ENCODE peak calls at places on chromosomes 6 and 20, in seven cellular contexts. H is uterus; F is right lobe of liver; X is CD8-positive, alpha-beta T cell; U is A549; A is SK-N-SH; C is colonic mucosa. N is an unnamed sample. For H3K4me1, the result is how much of the 10 kb centered on the place peaks cover.

GRCh38 chr6:165403006-165403405 is 93.6 kb upstream of the C6orf118 start:
- DNase-seq in F (no peak), U (no peak), X (no peak), H (no peak), A (no peak), C (no peak), N (no peak)

GRCh38 chr6:133040025-133040838 is 200.9 kb upstream of the EYA4 start:
- DNase-seq in F (no peak), C (no peak), A (peak), H (no peak), X (no peak), U (peak), N (no peak)

GRCh38 chr20:33669873-33670640 is 3.3 kb downstream of the ACTL10 start:
- DNase-seq in A (no peak), H (peak), U (no peak), X (no peak), F (no peak), C (no peak), N (no peak)

GRCh38 chr6:21612067-21612745 is 18.7 kb downstream of the SOX4 start:
- DNase-seq in H (no peak), A (peak), F (no peak), U (no peak), C (no peak), X (no peak), N (no peak)

GRCh38 chr20:11814276-11814675 is 103.4 kb upstream of the BTBD3 start:
- DNase-seq in A (no peak), F (no peak), H (no peak), X (no peak), U (no peak), C (no peak), N (no peak)

GRCh38 chr6:112155900-112156299 is 68.5 kb downstream of the FAM229B start:
- DNase-seq in H (no peak), A (no peak), C (no peak), F (no peak), U (no peak), X (no peak), N (no peak)

GRCh38 chr20:63773571-63774347 is 34.2 kb downstream of the SLC2A4RG start:
- DNase-seq in C (no peak), A (no peak), H (no peak), U (no peak), F (no peak), X (no peak), N (no peak)

GRCh38 chr6:40537446-40537845 is 49.7 kb downstream of the LRFN2 start:
- DNase-seq in H (no peak), A (no peak), F (no peak), X (no peak), C (no peak), U (no peak), N (no peak)

GRCh38 chr6:4760773-4761172 is 15.4 kb upstream of the CDYL start:
- DNase-seq in X (no peak), U (no peak), C (no peak), F (no peak), A (no peak), H (no peak), N (no peak)

DNA sequence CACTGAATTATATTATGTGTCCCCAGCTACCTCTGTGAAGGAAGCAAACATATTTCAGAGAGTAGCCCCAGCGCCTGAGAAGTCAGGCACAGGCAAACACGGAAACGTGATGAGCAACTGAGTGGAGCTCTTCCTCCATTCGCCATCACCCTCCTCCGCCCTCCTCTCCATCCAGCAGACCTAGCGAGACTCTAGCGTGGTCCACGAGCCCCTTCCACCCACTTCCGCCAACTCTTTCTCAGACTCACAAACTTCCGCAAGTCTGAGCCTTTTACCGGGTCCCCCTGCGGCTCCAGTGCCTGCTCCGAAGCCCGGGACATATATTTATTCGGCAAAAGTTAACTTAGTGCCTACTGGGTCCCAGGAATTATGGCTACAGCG is 548 bp downstream of the SNRPB start:
- DNase-seq in F (peak), H (no peak), A (peak), X (peak), C (peak), U (peak), N (peak)
- H3K27ac ChIP-seq in F (peak), H (peak), A (peak), X (peak), C (peak), U (peak), N (peak)

GRCh38 chr6:148648754-148649453 is 97.9 kb upstream of the UST start:
- DNase-seq in C (no peak), A (no peak), H (no peak), U (no peak), X (no peak), F (no peak), N (no peak)
- H3K4me3 ChIP-seq in C (no peak), A (no peak), H (no peak), U (no peak), X (no peak), F (no peak), N (no peak)

DNA sequence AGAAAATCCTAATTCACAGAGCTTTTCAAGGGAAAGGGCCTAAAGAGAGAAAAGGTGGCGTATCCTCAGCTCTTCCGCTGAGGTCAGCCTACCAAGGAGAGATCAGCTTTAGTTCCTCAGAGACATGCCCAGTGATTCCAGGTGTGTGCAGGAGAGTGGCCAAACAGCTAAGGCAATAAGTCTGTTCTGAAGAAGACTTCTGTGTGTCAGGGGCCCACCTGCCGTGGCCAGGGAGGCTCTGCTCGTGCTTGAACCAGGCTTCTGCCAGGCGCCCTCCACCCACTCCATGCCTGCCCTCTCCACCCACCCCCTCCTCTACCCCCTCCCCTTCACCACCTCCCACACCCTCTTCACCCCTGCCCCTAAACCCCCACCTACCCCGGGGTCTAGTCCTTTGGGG is 67.4 kb upstream of the ARMC2 start:
- DNase-seq in U (no peak), A (no peak), C (no peak), H (no peak), X (no peak), F (no peak), N (no peak)
- H3K4me1 ChIP-seq in U (under half), A (under half), C (under half), H (under half), X (under half), F (under half), N (under half)

DNA sequence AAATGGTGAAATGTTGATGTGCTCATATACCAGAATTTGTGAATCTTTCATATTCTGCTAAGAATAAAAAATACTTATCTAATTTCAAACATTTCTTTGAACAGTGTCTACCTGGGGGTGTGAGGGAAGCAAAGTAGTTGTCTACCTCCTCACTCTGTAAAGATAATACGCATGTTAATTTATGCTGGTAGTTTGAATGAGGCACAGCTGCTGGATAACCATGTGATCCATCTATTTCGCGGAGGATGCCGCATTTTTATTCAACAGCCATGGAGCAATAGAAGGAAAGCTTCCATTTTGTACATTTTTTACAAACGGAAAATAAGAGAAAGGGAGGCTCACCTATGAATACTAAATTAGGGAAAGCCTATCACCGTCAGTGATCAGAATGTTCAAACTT is 451.6 kb downstream of the NKAIN2 start:
- DNase-seq in F (no peak), C (no peak), A (no peak), H (no peak), U (no peak), X (no peak), N (no peak)
- H3K27ac ChIP-seq in F (no peak), C (no peak), A (no peak), H (no peak), U (no peak), X (no peak), N (no peak)